ENCODE peak calls at places on chromosomes 12 and 14, in seven cellular contexts. B, K, L, A, S, I and M are unnamed samples.

GRCh38 chr12:100927825-100928224 is 133.2 kb downstream of the ANO4 start:
- DNase-seq in B (peak), K (no peak), L (no peak), A (peak), S (no peak), I (no peak), M (no peak)

GRCh38 chr14:61103541-61104339 is 122.7 kb downstream of the SLC38A6 start:
- DNase-seq in B (peak), K (no peak), L (peak), A (peak), S (peak), I (peak), M (no peak)

GRCh38 chr12:64696065-64696741 is 63.0 kb downstream of the GNS start:
- DNase-seq in B (no peak), K (peak), L (no peak), A (peak), S (no peak), I (no peak), M (no peak)

GRCh38 chr12:124007810-124008570 is 35.0 kb downstream of the ZNF664 start:
- DNase-seq in B (no peak), K (peak), L (no peak), A (no peak), S (no peak), I (no peak), M (no peak)

GRCh38 chr14:106845286-106846087 is 1319.1 kb downstream of the TMEM121 start:
- DNase-seq in B (no peak), K (peak), L (no peak), A (peak), S (no peak), I (no peak), M (no peak)

GRCh38 chr14:54815016-54815415 is 87.6 kb downstream of the GCH1 start:
- DNase-seq in B (no peak), K (no peak), L (peak), A (no peak), S (no peak), I (no peak), M (no peak)

GRCh38 chr12:113479578-113480335 is 8.1 kb upstream of the LHX5 start:
- DNase-seq in B (no peak), K (no peak), L (no peak), A (peak), S (no peak), I (no peak), M (no peak)

GRCh38 chr12:127280393-127281275 is 986.3 kb upstream of the TMEM132C start:
- DNase-seq in B (no peak), K (no peak), L (no peak), A (peak), S (no peak), I (no peak), M (no peak)

GRCh38 chr12:3604750-3605638 is 114.0 kb downstream of the PRMT8 start:
- DNase-seq in B (no peak), K (peak), L (no peak), A (peak), S (no peak), I (no peak), M (no peak)

GRCh38 chr14:81157431-81157830 is 63.3 kb downstream of the GTF2A1 start:
- DNase-seq in B (no peak), K (no peak), L (no peak), A (no peak), S (no peak), I (no peak), M (no peak)

GRCh38 chr12:64739778-64740177 is 19.4 kb downstream of the GNS start:
- DNase-seq in B (no peak), K (no peak), L (no peak), A (no peak), S (peak), I (no peak), M (no peak)

GRCh38 chr12:72234871-72235270 is 37.3 kb upstream of the TRHDE start:
- DNase-seq in B (peak), K (peak), L (no peak), A (no peak), S (no peak), I (no peak), M (no peak)

GRCh38 chr12:46404225-46404631 is 31.7 kb upstream of the SLC38A2 start:
- DNase-seq in B (no peak), K (no peak), L (no peak), A (no peak), S (no peak), I (peak), M (no peak)

GRCh38 chr12:50062733-50063452 is 5.5 kb downstream of the ASIC1 start:
- DNase-seq in B (no peak), K (peak), L (no peak), A (no peak), S (no peak), I (no peak), M (no peak)

GRCh38 chr12:50234347-50234746 is 49.0 kb downstream of the LIMA1 start:
- DNase-seq in B (no peak), K (no peak), L (no peak), A (peak), S (no peak), I (no peak), M (no peak)

GRCh38 chr12:104057771-104058197 is 6.5 kb upstream of the HCFC2 start:
- DNase-seq in B (no peak), K (peak), L (no peak), A (peak), S (no peak), I (no peak), M (no peak)

GRCh38 chr14:50089213-50089612 is 27.2 kb downstream of the VCPKMT start:
- DNase-seq in B (no peak), K (no peak), L (no peak), A (no peak), S (no peak), I (no peak), M (no peak)

GRCh38 chr14:31842905-31843304 is 234.2 kb upstream of the ARHGAP5 start:
- DNase-seq in B (no peak), K (peak), L (no peak), A (no peak), S (no peak), I (no peak), M (no peak)

GRCh38 chr14:100078997-100079561 is 13.9 kb downstream of the EVL start:
- DNase-seq in B (peak), K (peak), L (no peak), A (no peak), S (peak), I (peak), M (no peak)

GRCh38 chr12:121926874-121927706 is 8.7 kb downstream of the CFAP251 start:
- DNase-seq in B (no peak), K (no peak), L (no peak), A (no peak), S (no peak), I (no peak), M (no peak)

GRCh38 chr12:47811581-47812484 is 7.9 kb downstream of the HDAC7 start:
- DNase-seq in B (no peak), K (no peak), L (peak), A (no peak), S (no peak), I (peak), M (peak)

GRCh38 chr12:56377310-56377988 is 14.8 kb upstream of the APOF start:
- DNase-seq in B (no peak), K (no peak), L (no peak), A (peak), S (no peak), I (no peak), M (no peak)

GRCh38 chr12:25792031-25792430 is 166.5 kb upstream of the RASSF8 start:
- DNase-seq in B (no peak), K (no peak), L (no peak), A (peak), S (no peak), I (no peak), M (no peak)

GRCh38 chr12:124742702-124743101 is 121.0 kb downstream of the SCARB1 start:
- DNase-seq in B (no peak), K (peak), L (no peak), A (no peak), S (no peak), I (no peak), M (no peak)

GRCh38 chr14:100547633-100548294 is 39.5 kb downstream of the BEGAIN start:
- DNase-seq in B (no peak), K (no peak), L (peak), A (peak), S (peak), I (peak), M (peak)